ENCODE peak calls at places on chromosome 4, in eight cellular contexts. E, H, R, P, S, A, V and Z are unnamed samples.

GRCh38 chr4:69999420-69999819 is 3.7 kb downstream of the STATH start:
- DNase-seq in A (no peak), H (no peak), P (no peak), E (no peak), S (no peak), R (no peak), V (no peak), Z (no peak)

GRCh38 chr4:76688737-76689078 is 209.2 kb downstream of the SOWAHB start:
- DNase-seq in A (no peak), H (peak; percentile 22), P (no peak), E (no peak), V (peak; percentile 31), R (no peak), S (peak; percentile 66), Z (no peak)

GRCh38 chr4:128835498-128836222 is 26.2 kb downstream of the JADE1 start:
- DNase-seq in A (peak; percentile 92), H (no peak), V (no peak), P (no peak), E (no peak), R (no peak), S (no peak), Z (no peak)

GRCh38 chr4:141124224-141124623 is 9.0 kb downstream of the RNF150 start:
- DNase-seq in R (no peak), S (no peak), A (no peak), P (no peak), E (no peak), V (no peak), H (no peak), Z (peak; percentile 17)

GRCh38 chr4:48138936-48139335 is 4.9 kb upstream of the TXK start:
- DNase-seq in V (no peak), H (peak; percentile 17), A (no peak), E (no peak), R (no peak), S (no peak), P (no peak), Z (no peak)

GRCh38 chr4:90824266-90825167 is 697.3 kb downstream of the CCSER1 start:
- DNase-seq in A (no peak), S (no peak), E (no peak), R (no peak), P (no peak), H (no peak), V (no peak), Z (no peak)

GRCh38 chr4:68984947-68985346 is 33.3 kb upstream of the UGT2A3 start:
- DNase-seq in P (no peak), E (no peak), R (no peak), H (no peak), S (no peak), V (no peak), A (no peak), Z (no peak)

GRCh38 chr4:25020240-25020639 is 10.5 kb downstream of the LGI2 start:
- DNase-seq in H (no peak), V (no peak), E (no peak), S (no peak), A (no peak), R (no peak), P (peak; percentile 75), Z (no peak)

GRCh38 chr4:165625281-165625680 is 246.5 kb downstream of the CPE start:
- DNase-seq in A (no peak), P (no peak), S (no peak), R (no peak), E (no peak), H (no peak), V (no peak), Z (no peak)

GRCh38 chr4:157075811-157076577 is at the start of gene GLRB:
- DNase-seq in R (no peak), A (peak; percentile 68), S (no peak), V (peak; percentile 78), H (peak; percentile 24), P (peak; percentile 44), E (peak; percentile 53), Z (peak; percentile 20)

GRCh38 chr4:41185614-41186609 is 28.4 kb downstream of the APBB2 start:
- DNase-seq in A (no peak), V (no peak), R (no peak), P (peak; percentile 39), H (no peak), E (no peak), S (no peak), Z (no peak)

GRCh38 chr4:1523907-1524636 is 117.8 kb upstream of the NKX1-1 start:
- DNase-seq in A (no peak), E (no peak), S (no peak), H (no peak), V (no peak), R (no peak), P (no peak), Z (no peak)

GRCh38 chr4:53907772-53908171 is 156.6 kb downstream of the CHIC2 start:
- DNase-seq in A (no peak), V (no peak), H (no peak), R (no peak), P (no peak), S (no peak), E (no peak), Z (no peak)